ENCODE peak calls at places on chromosome 2, in six cellular contexts. One of them, this sample, is unnamed.
A peak's percentile ranks its signal among the peaks of the same experiment; 100 is the strongest.

GRCh38 chr2:88885679-88886402 is 194.4 kb downstream of the RPIA start:
- DNase-seq in fibroblast of lung: no peak
- DNase-seq in PC-3: no peak
- DNase-seq in OCI-LY7: peak; percentile 76
- DNase-seq in vagina: no peak
- DNase-seq in H1: no peak
- DNase-seq in this sample: no peak

GRCh38 chr2:33323957-33324356 is 152.5 kb upstream of the RASGRP3 start:
- DNase-seq in vagina: no peak
- DNase-seq in H1: no peak
- DNase-seq in PC-3: no peak
- DNase-seq in OCI-LY7: no peak
- DNase-seq in fibroblast of lung: no peak
- DNase-seq in this sample: no peak

GRCh38 chr2:37802899-37803379 is 122.1 kb upstream of the RMDN2 start:
- DNase-seq in OCI-LY7: no peak
- DNase-seq in fibroblast of lung: peak; percentile 90
- DNase-seq in vagina: no peak
- DNase-seq in PC-3: peak; percentile 91
- DNase-seq in H1: no peak
- DNase-seq in this sample: no peak

GRCh38 chr2:168961450-168962229 is 60.5 kb downstream of the G6PC2 start:
- DNase-seq in fibroblast of lung: peak; percentile 84
- DNase-seq in H1: no peak
- DNase-seq in OCI-LY7: peak; percentile 68
- DNase-seq in PC-3: peak; percentile 92
- DNase-seq in vagina: no peak
- DNase-seq in this sample: no peak

GRCh38 chr2:9770006-9770307 is 73.3 kb upstream of the TAF1B start:
- DNase-seq in vagina: no peak
- DNase-seq in H1: no peak
- DNase-seq in PC-3: no peak
- DNase-seq in OCI-LY7: no peak
- DNase-seq in fibroblast of lung: no peak
- DNase-seq in this sample: no peak

GRCh38 chr2:102285368-102285767 is 26.0 kb upstream of the IL1RL1 start:
- DNase-seq in PC-3: peak; percentile 94
- DNase-seq in fibroblast of lung: no peak
- DNase-seq in vagina: no peak
- DNase-seq in OCI-LY7: no peak
- DNase-seq in H1: no peak
- DNase-seq in this sample: no peak

GRCh38 chr2:96353032-96353561 is 17.5 kb downstream of the NCAPH start:
- DNase-seq in vagina: no peak
- DNase-seq in H1: no peak
- DNase-seq in fibroblast of lung: no peak
- DNase-seq in PC-3: no peak
- DNase-seq in OCI-LY7: no peak
- DNase-seq in this sample: peak; percentile 68

GRCh38 chr2:127607399-127607908 is 38.5 kb upstream of the GPR17 start:
- DNase-seq in fibroblast of lung: no peak
- DNase-seq in vagina: no peak
- DNase-seq in H1: no peak
- DNase-seq in PC-3: no peak
- DNase-seq in OCI-LY7: no peak
- DNase-seq in this sample: no peak

GRCh38 chr2:205197468-205198129 is 484.7 kb upstream of the NRP2 start:
- DNase-seq in PC-3: no peak
- DNase-seq in H1: no peak
- DNase-seq in fibroblast of lung: no peak
- DNase-seq in OCI-LY7: no peak
- DNase-seq in vagina: no peak
- DNase-seq in this sample: no peak

GRCh38 chr2:17146358-17146757 is 371.9 kb downstream of the RAD51AP2 start:
- DNase-seq in vagina: no peak
- DNase-seq in H1: no peak
- DNase-seq in fibroblast of lung: no peak
- DNase-seq in OCI-LY7: no peak
- DNase-seq in PC-3: no peak
- DNase-seq in this sample: no peak

GRCh38 chr2:105325389-105325963 is 4.1 kb downstream of the TGFBRAP1 start:
- DNase-seq in vagina: no peak
- DNase-seq in OCI-LY7: no peak
- DNase-seq in fibroblast of lung: no peak
- DNase-seq in PC-3: peak; percentile 61
- DNase-seq in H1: no peak
- DNase-seq in this sample: no peak

GRCh38 chr2:135149251-135149650 is 97.2 kb downstream of the RAB3GAP1 start:
- DNase-seq in fibroblast of lung: peak; percentile 49
- DNase-seq in vagina: no peak
- DNase-seq in H1: no peak
- DNase-seq in OCI-LY7: no peak
- DNase-seq in PC-3: peak; percentile 20
- DNase-seq in this sample: no peak

GRCh38 chr2:236156095-236156859 is 11.9 kb downstream of the GBX2 start:
- DNase-seq in vagina: no peak
- DNase-seq in OCI-LY7: no peak
- DNase-seq in H1: no peak
- DNase-seq in PC-3: no peak
- DNase-seq in fibroblast of lung: no peak
- DNase-seq in this sample: no peak

GRCh38 chr2:150532883-150533282 is 45.4 kb upstream of the RND3 start:
- DNase-seq in PC-3: peak; percentile 49
- DNase-seq in fibroblast of lung: peak; percentile 53
- DNase-seq in H1: no peak
- DNase-seq in OCI-LY7: no peak
- DNase-seq in vagina: no peak
- DNase-seq in this sample: no peak

GRCh38 chr2:43609304-43609883 is 13.6 kb upstream of the THADA start:
- DNase-seq in OCI-LY7: peak; percentile 64
- DNase-seq in H1: no peak
- DNase-seq in vagina: no peak
- DNase-seq in PC-3: peak; percentile 74
- DNase-seq in fibroblast of lung: peak; percentile 62
- DNase-seq in this sample: peak; percentile 42

GRCh38 chr2:214593723-214594122 is 182.9 kb downstream of the VWC2L start:
- DNase-seq in fibroblast of lung: peak; percentile 47
- DNase-seq in H1: peak; percentile 55
- DNase-seq in vagina: no peak
- DNase-seq in OCI-LY7: no peak
- DNase-seq in PC-3: peak; percentile 41
- DNase-seq in this sample: no peak

GRCh38 chr2:58769494-58770239 is 528.5 kb upstream of the FANCL start:
- DNase-seq in H1: no peak
- DNase-seq in fibroblast of lung: no peak
- DNase-seq in vagina: no peak
- DNase-seq in PC-3: no peak
- DNase-seq in OCI-LY7: no peak
- DNase-seq in this sample: no peak

GRCh38 chr2:113225505-113226259 is 51.9 kb downstream of the PSD4 start:
- DNase-seq in OCI-LY7: no peak
- DNase-seq in PC-3: no peak
- DNase-seq in fibroblast of lung: peak; percentile 52
- DNase-seq in vagina: no peak
- DNase-seq in H1: no peak
- DNase-seq in this sample: no peak

GRCh38 chr2:241009601-241010530 is 11.4 kb downstream of the SNED1 start:
- DNase-seq in OCI-LY7: no peak
- DNase-seq in PC-3: peak; percentile 48
- DNase-seq in H1: peak; percentile 76
- DNase-seq in fibroblast of lung: peak; percentile 89
- DNase-seq in vagina: peak; percentile 89
- DNase-seq in this sample: peak; percentile 76

GRCh38 chr2:128310761-128311160 is 7.9 kb downstream of the HS6ST1 start:
- DNase-seq in OCI-LY7: no peak
- DNase-seq in fibroblast of lung: no peak
- DNase-seq in PC-3: no peak
- DNase-seq in H1: peak; percentile 41
- DNase-seq in vagina: no peak
- DNase-seq in this sample: no peak

GRCh38 chr2:215895330-215895729 is 118.0 kb downstream of the MREG start:
- DNase-seq in OCI-LY7: no peak
- DNase-seq in PC-3: no peak
- DNase-seq in vagina: no peak
- DNase-seq in fibroblast of lung: no peak
- DNase-seq in H1: no peak
- DNase-seq in this sample: no peak

GRCh38 chr2:25127631-25128030 is 40.7 kb downstream of the POMC start:
- DNase-seq in vagina: no peak
- DNase-seq in PC-3: no peak
- DNase-seq in H1: no peak
- DNase-seq in fibroblast of lung: peak; percentile 11
- DNase-seq in OCI-LY7: no peak
- DNase-seq in this sample: peak; percentile 36

GRCh38 chr2:20796374-20796791 is 26.5 kb downstream of the LDAH start:
- DNase-seq in H1: no peak
- DNase-seq in PC-3: no peak
- DNase-seq in OCI-LY7: no peak
- DNase-seq in vagina: no peak
- DNase-seq in fibroblast of lung: peak; percentile 25
- DNase-seq in this sample: no peak

GRCh38 chr2:226732478-226733188 is 67.0 kb downstream of the IRS1 start:
- DNase-seq in H1: no peak
- DNase-seq in PC-3: no peak
- DNase-seq in vagina: no peak
- DNase-seq in OCI-LY7: no peak
- DNase-seq in fibroblast of lung: no peak
- DNase-seq in this sample: no peak

GRCh38 chr2:226728996-226729395 is 70.6 kb downstream of the IRS1 start:
- DNase-seq in H1: no peak
- DNase-seq in OCI-LY7: no peak
- DNase-seq in fibroblast of lung: no peak
- DNase-seq in vagina: no peak
- DNase-seq in PC-3: no peak
- DNase-seq in this sample: no peak

GRCh38 chr2:226733189-226733858 is 66.3 kb downstream of the IRS1 start:
- DNase-seq in PC-3: no peak
- DNase-seq in vagina: no peak
- DNase-seq in fibroblast of lung: peak; percentile 67
- DNase-seq in H1: no peak
- DNase-seq in OCI-LY7: no peak
- DNase-seq in this sample: no peak

GRCh38 chr2:226727251-226727650 is 72.4 kb downstream of the IRS1 start:
- DNase-seq in H1: no peak
- DNase-seq in fibroblast of lung: no peak
- DNase-seq in vagina: no peak
- DNase-seq in OCI-LY7: no peak
- DNase-seq in PC-3: no peak
- DNase-seq in this sample: no peak

GRCh38 chr2:226730487-226730886 is 69.1 kb downstream of the IRS1 start:
- DNase-seq in vagina: no peak
- DNase-seq in fibroblast of lung: peak; percentile 71
- DNase-seq in PC-3: peak; percentile 11
- DNase-seq in H1: no peak
- DNase-seq in OCI-LY7: no peak
- DNase-seq in this sample: no peak
- H3K27ac ChIP-seq in vagina: no peak overlapping the region
- H3K27ac ChIP-seq in fibroblast of lung: no peak overlapping the region
- H3K27ac ChIP-seq in PC-3: no peak overlapping the region
- H3K27ac ChIP-seq in H1: no peak overlapping the region
- H3K27ac ChIP-seq in OCI-LY7: no peak overlapping the region
- H3K27ac ChIP-seq in this sample: no peak overlapping the region

GRCh38 chr2:23077599-23077998 is 307.4 kb upstream of the KLHL29 start:
- DNase-seq in vagina: no peak
- DNase-seq in fibroblast of lung: no peak
- DNase-seq in PC-3: no peak
- DNase-seq in OCI-LY7: no peak
- DNase-seq in H1: no peak
- DNase-seq in this sample: no peak
- TF ChIP-seq CTCF in vagina: no peak
- TF ChIP-seq CTCF in fibroblast of lung: no peak
- TF ChIP-seq CTCF in PC-3: no peak
- TF ChIP-seq CTCF in OCI-LY7: no peak
- TF ChIP-seq CTCF in H1: no peak
- TF ChIP-seq CTCF in this sample: no peak

GRCh38 chr2:153110477-153110876 is 368.1 kb downstream of the RPRM start:
- DNase-seq in vagina: no peak
- DNase-seq in H1: no peak
- DNase-seq in OCI-LY7: no peak
- DNase-seq in fibroblast of lung: no peak
- DNase-seq in PC-3: no peak
- DNase-seq in this sample: no peak

GRCh38 chr2:153109793-153110192 is 368.8 kb downstream of the RPRM start:
- DNase-seq in vagina: no peak
- DNase-seq in H1: no peak
- DNase-seq in OCI-LY7: no peak
- DNase-seq in fibroblast of lung: no peak
- DNase-seq in PC-3: no peak
- DNase-seq in this sample: no peak

GRCh38 chr2:153115141-153115540 is 363.4 kb downstream of the RPRM start:
- DNase-seq in vagina: no peak
- DNase-seq in PC-3: no peak
- DNase-seq in H1: no peak
- DNase-seq in OCI-LY7: no peak
- DNase-seq in fibroblast of lung: no peak
- DNase-seq in this sample: no peak
- H3K4me3 ChIP-seq in vagina: no peak overlapping the region
- H3K4me3 ChIP-seq in PC-3: no peak overlapping the region
- H3K4me3 ChIP-seq in H1: no peak overlapping the region
- H3K4me3 ChIP-seq in OCI-LY7: no peak overlapping the region
- H3K4me3 ChIP-seq in fibroblast of lung: no peak overlapping the region
- H3K4me3 ChIP-seq in this sample: no peak overlapping the region

DNA sequence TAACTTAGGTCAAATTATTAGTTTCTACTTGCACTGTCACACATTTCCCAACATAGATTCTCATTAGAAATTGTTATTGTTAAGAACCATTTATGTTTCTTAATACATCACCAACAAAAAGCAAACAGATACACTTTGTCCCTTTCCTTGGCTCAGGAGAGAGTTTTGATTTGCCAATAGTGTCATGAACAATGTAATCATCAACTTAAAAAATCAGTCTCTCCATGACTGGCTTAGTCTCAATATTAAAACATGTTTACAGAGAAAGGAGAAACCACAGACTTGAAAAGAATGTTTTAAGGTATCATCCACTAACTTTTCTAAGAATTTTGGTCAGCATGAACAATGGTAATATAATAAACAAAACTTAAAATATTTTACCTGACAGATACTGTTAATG is 416.5 kb upstream of the KCNH7 start:
- DNase-seq in PC-3: no peak
- DNase-seq in vagina: no peak
- DNase-seq in fibroblast of lung: no peak
- DNase-seq in H1: no peak
- DNase-seq in OCI-LY7: no peak
- DNase-seq in this sample: no peak
- H3K27ac ChIP-seq in PC-3: no peak overlapping the region
- H3K27ac ChIP-seq in vagina: no peak overlapping the region
- H3K27ac ChIP-seq in fibroblast of lung: no peak overlapping the region
- H3K27ac ChIP-seq in H1: no peak overlapping the region
- H3K27ac ChIP-seq in OCI-LY7: no peak overlapping the region
- H3K27ac ChIP-seq in this sample: no peak overlapping the region